ENCODE peak calls at places on chromosomes 3 and 15, in seven cellular contexts. X, F, I, M, G, T and H are unnamed samples.

GRCh38 chr15:48112242-48112641 is 8.5 kb upstream of the SLC24A5 start:
- DNase-seq in I (no peak), X (peak), G (no peak), M (no peak), F (peak), T (peak), H (no peak)

GRCh38 chr3:198071602-198072285 is 111.7 kb downstream of the LMLN start:
- DNase-seq in T (no peak), G (no peak), I (no peak), M (no peak), F (peak), X (peak), H (no peak)

GRCh38 chr3:43338295-43338694 is 52.0 kb downstream of the SNRK start:
- DNase-seq in G (no peak), X (peak), T (no peak), I (no peak), F (no peak), M (no peak), H (no peak)

GRCh38 chr3:13258280-13258679 is 161.8 kb downstream of the NUP210 start:
- DNase-seq in T (no peak), G (no peak), F (no peak), X (no peak), M (no peak), I (no peak), H (no peak)

GRCh38 chr15:99155961-99156443 is 51.1 kb downstream of the SYNM start:
- DNase-seq in F (no peak), I (no peak), G (no peak), T (no peak), X (peak), M (no peak), H (no peak)

GRCh38 chr3:17942856-17943255 is 200.4 kb upstream of the TBC1D5 start:
- DNase-seq in X (peak), I (no peak), M (no peak), G (no peak), F (no peak), T (no peak), H (no peak)

GRCh38 chr3:143786229-143787199 is 61.8 kb downstream of the SLC9A9 start:
- DNase-seq in F (no peak), M (peak), I (no peak), X (peak), T (no peak), G (no peak), H (no peak)

GRCh38 chr15:74976159-74976558 is 19.2 kb upstream of the SCAMP5 start:
- DNase-seq in X (no peak), M (no peak), F (no peak), G (no peak), I (no peak), T (no peak), H (no peak)

GRCh38 chr3:134445631-134446030 is 40.2 kb downstream of the ANAPC13 start:
- DNase-seq in T (no peak), M (no peak), G (no peak), F (peak), X (peak), I (peak), H (no peak)

GRCh38 chr3:126345641-126346460 is 11.4 kb downstream of the KLF15 start:
- DNase-seq in X (no peak), F (no peak), G (no peak), M (no peak), I (no peak), T (no peak), H (peak)

GRCh38 chr3:12591997-12592715 is 35.3 kb downstream of the MKRN2 start:
- DNase-seq in X (no peak), I (no peak), T (no peak), G (no peak), M (no peak), F (no peak), H (no peak)

GRCh38 chr15:93382196-93382820 is 293.3 kb upstream of the RGMA start:
- DNase-seq in X (no peak), T (no peak), G (no peak), F (no peak), M (no peak), I (no peak), H (no peak)

GRCh38 chr3:183278479-183279088 is 25.5 kb downstream of the B3GNT5 start:
- DNase-seq in F (no peak), X (no peak), M (no peak), T (no peak), I (no peak), G (no peak), H (no peak)

GRCh38 chr15:38072507-38073277 is 138.3 kb downstream of the TMCO5A start:
- DNase-seq in F (peak), T (no peak), G (peak), X (peak), I (no peak), M (peak), H (peak)

GRCh38 chr3:130470132-130470531 is 46.8 kb upstream of the COL6A6 start:
- DNase-seq in T (no peak), X (peak), G (no peak), F (no peak), I (no peak), M (no peak), H (no peak)